ENCODE peak calls at places on chromosomes 13 and 19, in four cellular contexts. L is K562, G is GM12878, H is HepG2. V is an unnamed sample.

GRCh38 chr19:47713046-47714021 is at the start of gene EHD2:
- DNase-seq in H (no peak), G (no peak), L (peak; percentile 89), V (peak; percentile 72)

GRCh38 chr13:46666727-46667456 is 113.9 kb downstream of the LRCH1 start:
- DNase-seq in L (no peak), G (no peak), H (no peak), V (peak; percentile 58)

GRCh38 chr19:40614595-40615411 is 13.6 kb downstream of the LTBP4 start:
- DNase-seq in L (peak; percentile 98), G (peak; percentile 35), H (no peak), V (peak; percentile 94)

GRCh38 chr13:113566227-113566561 is 18.4 kb upstream of the TFDP1 start:
- DNase-seq in G (no peak), L (no peak), H (no peak), V (no peak)

GRCh38 chr13:50714886-50715285 is 128.6 kb downstream of the DLEU7 start:
- DNase-seq in G (no peak), H (no peak), L (no peak), V (no peak)

GRCh38 chr13:98934243-98934642 is 43.6 kb downstream of the DOCK9 start:
- DNase-seq in L (no peak), H (no peak), G (no peak), V (no peak)

GRCh38 chr19:51552996-51553725 is 17.9 kb upstream of the ZNF175 start:
- DNase-seq in L (peak; percentile 96), G (no peak), H (peak; percentile 39), V (peak; percentile 97)

GRCh38 chr13:51241720-51242119 is 19.5 kb downstream of the FAM124A start:
- DNase-seq in G (no peak), L (no peak), H (no peak), V (no peak)

GRCh38 chr19:38710928-38711725 is 33.1 kb downstream of the CAPN12 start:
- DNase-seq in H (no peak), L (no peak), G (no peak), V (no peak)

GRCh38 chr13:79530270-79530669 is 49.3 kb downstream of the NDFIP2 start:
- DNase-seq in L (no peak), G (no peak), H (no peak), V (no peak)

GRCh38 chr19:46118136-46118535 is 6.4 kb downstream of the IGFL3 start:
- DNase-seq in G (no peak), H (no peak), L (no peak), V (no peak)

GRCh38 chr19:29855771-29856510 is 44.1 kb downstream of the CCNE1 start:
- DNase-seq in L (no peak), G (no peak), H (no peak), V (no peak)

GRCh38 chr13:95924389-95924994 is 128.7 kb downstream of the UGGT2 start:
- DNase-seq in G (no peak), L (no peak), H (peak; percentile 41), V (no peak)

GRCh38 chr13:24192036-24192810 is 31.7 kb downstream of the SPATA13 start:
- DNase-seq in L (peak; percentile 9), H (no peak), G (no peak), V (no peak)

GRCh38 chr19:14473073-14473790 is 1.9 kb downstream of the PTGER1 start:
- DNase-seq in H (no peak), L (no peak), G (no peak), V (peak; percentile 46)

GRCh38 chr19:27867981-27868380 is 1345.0 kb downstream of the UQCRFS1 start:
- DNase-seq in G (no peak), L (no peak), H (no peak), V (no peak)

GRCh38 chr13:43014162-43014561 is 9.2 kb upstream of the DNAJC15 start:
- DNase-seq in L (no peak), G (no peak), H (no peak), V (no peak)

GRCh38 chr13:85283408-85283807 is 515.8 kb downstream of the SLITRK6 start:
- DNase-seq in G (no peak), L (no peak), H (no peak), V (no peak)

GRCh38 chr13:67643656-67644055 is 413.5 kb upstream of the PCDH9 start:
- DNase-seq in L (no peak), G (no peak), H (no peak), V (peak; percentile 18)

GRCh38 chr19:48405850-48406249 is 12.4 kb downstream of the GRIN2D start:
- DNase-seq in L (no peak), G (no peak), H (no peak), V (no peak)

GRCh38 chr19:4303778-4304508 is 455 bp upstream of the FSD1 start:
- DNase-seq in H (no peak), G (no peak), L (no peak), V (no peak)

GRCh38 chr19:6138066-6138465 is 2.6 kb downstream of the ACSBG2 start:
- DNase-seq in H (no peak), L (no peak), G (no peak), V (no peak)

GRCh38 chr19:2477141-2477710 is 1.3 kb downstream of the GADD45B start:
- DNase-seq in G (no peak), H (no peak), L (no peak), V (no peak)

GRCh38 chr19:29819300-29819699 is 7.5 kb downstream of the CCNE1 start:
- DNase-seq in L (no peak), H (no peak), G (no peak), V (no peak)

GRCh38 chr19:3284759-3285646 is 60.5 kb downstream of the CELF5 start:
- DNase-seq in H (peak; percentile 87), L (peak; percentile 99), G (no peak), V (peak; percentile 100)

GRCh38 chr13:26497991-26498423 is 59.5 kb upstream of the WASF3 start:
- DNase-seq in L (no peak), G (no peak), H (no peak), V (no peak)

GRCh38 chr19:11538232-11539036 is at the start of gene CNN1:
- DNase-seq in G (no peak), H (peak; percentile 29), L (peak; percentile 81), V (peak; percentile 79)

GRCh38 chr13:100789481-100789880 is 114.9 kb upstream of the TMTC4 start:
- DNase-seq in H (peak; percentile 20), L (no peak), G (no peak), V (no peak)

GRCh38 chr13:36872621-36873020 is 47.4 kb downstream of the SMAD9 start:
- DNase-seq in H (no peak), G (no peak), L (no peak), V (peak; percentile 23)

GRCh38 chr13:30998548-30999140 is 66.2 kb downstream of the TEX26 start:
- DNase-seq in L (no peak), H (no peak), G (no peak), V (no peak)

GRCh38 chr13:27269114-27269665 is 1.4 kb upstream of the RASL11A start:
- DNase-seq in L (no peak), H (no peak), G (no peak), V (no peak)

GRCh38 chr13:106407338-106407737 is 128.1 kb downstream of the EFNB2 start:
- DNase-seq in G (no peak), H (no peak), L (no peak), V (no peak)

GRCh38 chr13:95494082-95494681 is 58.3 kb upstream of the CLDN10 start:
- DNase-seq in L (peak; percentile 62), H (peak; percentile 55), G (no peak), V (no peak)

GRCh38 chr13:61954092-61954491 is 538.4 kb upstream of the PCDH20 start:
- DNase-seq in H (peak; percentile 4), G (no peak), L (no peak), V (no peak)

GRCh38 chr13:94710081-94710809 is 2.1 kb downstream of the SOX21 start:
- DNase-seq in H (no peak), L (no peak), G (no peak), V (no peak)

GRCh38 chr19:9793051-9793591 is 24.6 kb upstream of the ZNF846 start:
- DNase-seq in H (no peak), L (peak; percentile 61), G (no peak), V (no peak)

GRCh38 chr19:39397360-39398296 is 6.5 kb downstream of the MED29 start:
- DNase-seq in H (peak; percentile 95), L (peak; percentile 91), G (no peak), V (peak; percentile 94)

GRCh38 chr19:4288091-4288777 is 9.2 kb downstream of the SHD start:
- DNase-seq in G (no peak), L (peak; percentile 76), H (no peak), V (no peak)

GRCh38 chr19:7191946-7192691 is 102.1 kb downstream of the INSR start:
- DNase-seq in L (no peak), H (no peak), G (no peak), V (no peak)

GRCh38 chr13:80716610-80717081 is 375.7 kb upstream of the SPRY2 start:
- DNase-seq in H (no peak), L (peak; percentile 23), G (no peak), V (no peak)

GRCh38 chr19:1408300-1409203 is 1.2 kb downstream of the DAZAP1 start:
- DNase-seq in H (no peak), G (no peak), L (peak; percentile 62), V (peak; percentile 48)
- TF ChIP-seq CREM in H (no peak), G (no peak), L (peak; percentile 3), V (no peak)

DNA sequence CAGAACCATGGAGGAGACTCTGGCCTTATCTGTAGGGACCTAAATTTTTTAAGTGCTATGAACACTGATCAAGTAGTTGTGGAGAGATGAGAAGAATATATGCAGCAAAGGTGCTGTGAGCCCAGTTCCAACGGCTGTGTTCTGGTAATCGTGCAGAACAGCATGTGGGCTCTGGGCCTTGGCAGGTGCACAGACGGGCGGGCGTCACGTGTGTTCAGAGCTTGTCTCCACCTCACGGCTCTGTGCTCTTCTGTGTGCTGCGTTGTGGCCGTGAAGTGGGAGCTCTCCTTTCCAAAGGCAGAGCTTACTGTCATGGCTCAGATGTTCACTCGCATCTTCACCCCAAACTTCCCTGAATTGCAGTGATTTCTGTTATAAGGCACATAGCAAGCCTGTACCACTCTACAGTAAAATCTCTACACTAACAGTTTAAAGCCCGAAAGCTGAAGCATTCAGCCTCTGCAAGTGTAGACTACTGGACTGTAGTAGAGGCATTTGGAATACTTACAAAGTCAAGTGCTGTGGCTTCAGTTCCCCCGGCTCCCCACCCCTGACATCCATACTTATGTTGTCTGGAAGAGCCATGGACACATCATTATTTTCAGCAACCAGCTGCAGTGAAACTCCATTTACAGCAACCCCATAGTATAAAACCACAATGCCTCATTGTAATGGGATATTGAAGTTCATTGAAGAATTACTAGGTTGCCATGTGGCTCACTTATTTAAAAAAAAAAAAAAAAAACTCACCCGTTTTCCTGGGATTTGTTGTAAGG is 27.5 kb upstream of the TEX29 start:
- DNase-seq in H (no peak), L (no peak), G (no peak), V (no peak)
- TF ChIP-seq CREM in H (no peak), L (no peak), G (no peak), V (no peak)

GRCh38 chr13:74290324-74290773 is 156.1 kb upstream of the KLF12 start:
- DNase-seq in G (no peak), L (no peak), H (peak; percentile 9), V (peak; percentile 11)
- TF ChIP-seq CREM in G (no peak), L (no peak), H (no peak), V (no peak)

GRCh38 chr13:20360041-20360491 is 127.9 kb upstream of the GJB6 start:
- DNase-seq in H (no peak), G (no peak), L (peak; percentile 1), V (no peak)
- TF ChIP-seq CREM in H (no peak), G (no peak), L (no peak), V (no peak)